ENCODE peak calls at places on chromosomes 13 and 19, in four cellular contexts. L is stimulated activated CD8-positive, alpha-beta memory T cell treated with anti-CD3 and anti-CD28 coated beads, Interleukin-12 subunit alpha, Interleukin-12 subunit beta, amount 100 ng/mL, for 1 hour; R is NCI-H187 treated with DMSO at 0.1 percent for 48 hours; M is LoVo. E is an unnamed sample.

GRCh38 chr19:6233051-6233826 is 46.5 kb downstream of the MLLT1 start:
- DNase-seq in R (no peak), L (no peak), M (no peak), E (no peak)

GRCh38 chr19:3146677-3147100 is 10.9 kb downstream of the GNA15 start:
- DNase-seq in M (no peak), R (no peak), L (peak), E (no peak)

GRCh38 chr19:14497347-14497921 is 1.5 kb upstream of the GIPC1 start:
- DNase-seq in M (no peak), L (no peak), R (no peak), E (peak)

GRCh38 chr19:1248454-1249297 is at the start of gene MIDN:
- DNase-seq in L (no peak), R (no peak), M (peak), E (peak)

GRCh38 chr19:46958542-46958941 is 61.1 kb upstream of the NPAS1 start:
- DNase-seq in M (no peak), L (no peak), R (no peak), E (no peak)

GRCh38 chr13:59951011-59951410 is 212.7 kb downstream of the DIAPH3 start:
- DNase-seq in M (no peak), R (no peak), L (no peak), E (no peak)

GRCh38 chr13:110506859-110507566 is 54.5 kb downstream of the RAB20 start:
- DNase-seq in R (no peak), M (peak), L (no peak), E (peak)

GRCh38 chr19:31583148-31583547 is 233.9 kb upstream of the TSHZ3 start:
- DNase-seq in R (no peak), M (no peak), L (no peak), E (no peak)

GRCh38 chr19:262125-262524 is 29.1 kb downstream of the PLPP2 start:
- DNase-seq in L (no peak), M (no peak), R (no peak), E (no peak)

GRCh38 chr13:59774511-59774911 is 389.2 kb downstream of the DIAPH3 start:
- DNase-seq in M (no peak), L (no peak), R (no peak), E (no peak)

GRCh38 chr19:35641515-35642151 is at the start of gene ETV2:
- DNase-seq in L (peak), R (no peak), M (no peak), E (no peak)

GRCh38 chr13:76879211-76879875 is 6.9 kb downstream of the KCTD12 start:
- DNase-seq in R (no peak), L (peak), M (peak), E (peak)

GRCh38 chr13:100208596-100208995 is 119.7 kb downstream of the PCCA start:
- DNase-seq in M (no peak), L (no peak), R (no peak), E (no peak)

GRCh38 chr13:81207221-81207620 is 866.3 kb upstream of the SPRY2 start:
- DNase-seq in L (no peak), M (no peak), R (no peak), E (no peak)

GRCh38 chr19:12774588-12775555 is at the start of gene HOOK2:
- DNase-seq in M (peak), L (no peak), R (no peak), E (peak)

GRCh38 chr13:27259831-27260230 is 8.5 kb downstream of the RPL21 start:
- DNase-seq in L (no peak), R (no peak), M (no peak), E (no peak)

E was measured in HT-29.